ENCODE peak calls at places on chromosomes 2 and 18, in five cellular contexts. K is HepG2, N is colonic mucosa, J is IMR-90, O is endothelial cell of umbilical vein. Q is an unnamed sample. For H3K4me1, the result is how much of the 10 kb centered on the place peaks cover.

GRCh38 chr2:142880275-142880674 is 2.8 kb downstream of the KYNU start:
- DNase-seq in O (no peak), N (no peak), J (peak), K (peak), Q (peak)

GRCh38 chr18:63363951-63364350 is 3.1 kb downstream of the KDSR start:
- DNase-seq in K (no peak), N (no peak), O (no peak), J (no peak), Q (no peak)

GRCh38 chr2:52414596-52414995 is 1353.0 kb upstream of the CHAC2 start:
- DNase-seq in O (no peak), K (no peak), J (no peak), N (no peak), Q (no peak)

GRCh38 chr2:219625179-219625578 is 2.3 kb upstream of the SLC4A3 start:
- DNase-seq in N (no peak), O (no peak), J (no peak), K (no peak), Q (no peak)

GRCh38 chr2:143246815-143247744 is 117.9 kb downstream of the ARHGAP15 start:
- DNase-seq in N (no peak), J (no peak), O (no peak), K (no peak), Q (no peak)

GRCh38 chr18:25503567-25504081 is 151.7 kb upstream of the ZNF521 start:
- DNase-seq in N (peak), O (peak), K (peak), J (peak), Q (peak)

GRCh38 chr2:72900191-72900825 is 13.1 kb downstream of the SPR start:
- DNase-seq in K (no peak), N (no peak), O (no peak), J (no peak), Q (no peak)

GRCh38 chr2:38598200-38598990 is 4.3 kb downstream of the HNRNPLL start:
- DNase-seq in N (no peak), J (peak), O (no peak), K (no peak), Q (no peak)

GRCh38 chr2:98921062-98921461 is 15.0 kb downstream of the CRACDL start:
- DNase-seq in N (no peak), J (no peak), K (no peak), O (no peak), Q (no peak)

GRCh38 chr2:71609958-71610357 is 156.6 kb downstream of the DYSF start:
- DNase-seq in O (peak), N (peak), J (peak), K (no peak), Q (peak)

GRCh38 chr2:263774-264492 is at the start of gene SH3YL1:
- DNase-seq in K (no peak), O (peak), J (no peak), N (peak), Q (peak)

GRCh38 chr2:106982350-106982749 is 96.4 kb upstream of the ST6GAL2 start:
- DNase-seq in K (no peak), N (no peak), O (no peak), J (peak), Q (peak)

GRCh38 chr2:165647409-165647808 is 146.6 kb downstream of the GALNT3 start:
- DNase-seq in J (no peak), K (no peak), N (no peak), O (no peak), Q (no peak)

GRCh38 chr2:32074161-32074506 is 10.8 kb downstream of the SPAST start:
- DNase-seq in K (peak), O (no peak), J (no peak), N (no peak), Q (no peak)

GRCh38 chr2:161371869-161372268 is 44.2 kb upstream of the TBR1 start:
- DNase-seq in N (no peak), J (no peak), K (no peak), O (no peak), Q (no peak)

GRCh38 chr2:134250840-134251461 is 2.9 kb upstream of the MGAT5 start:
- DNase-seq in J (no peak), N (no peak), K (no peak), O (peak), Q (no peak)

GRCh38 chr2:239236808-239237205 is 164.0 kb downstream of the HDAC4 start:
- DNase-seq in O (no peak), N (no peak), J (no peak), K (no peak), Q (no peak)

GRCh38 chr18:25077933-25078707 is 273.8 kb downstream of the ZNF521 start:
- DNase-seq in J (no peak), N (no peak), O (no peak), K (no peak), Q (no peak)

GRCh38 chr2:135985826-135986393 is 484 bp upstream of the DARS1 start:
- DNase-seq in O (no peak), K (no peak), N (no peak), J (no peak), Q (no peak)

GRCh38 chr2:36560726-36561125 is 37.2 kb downstream of the FEZ2 start:
- DNase-seq in J (no peak), N (no peak), K (no peak), O (peak), Q (no peak)

GRCh38 chr2:230870544-230871360 is 6.0 kb downstream of the ITM2C start:
- DNase-seq in J (no peak), O (no peak), K (no peak), N (peak), Q (no peak)

GRCh38 chr2:171088057-171088834 is 72.4 kb downstream of the TLK1 start:
- DNase-seq in J (no peak), N (no peak), K (no peak), O (no peak), Q (no peak)

GRCh38 chr2:176599796-176600485 is 330.7 kb downstream of the MTX2 start:
- DNase-seq in N (no peak), K (no peak), O (no peak), J (no peak), Q (no peak)

GRCh38 chr2:149739880-149740265 is 152.3 kb upstream of the MMADHC start:
- DNase-seq in J (no peak), N (no peak), K (no peak), O (no peak), Q (no peak)

GRCh38 chr18:51668632-51669031 is 471.2 kb upstream of the MEX3C start:
- DNase-seq in J (no peak), O (no peak), K (no peak), N (no peak), Q (no peak)

GRCh38 chr18:22493940-22494339 is 76.2 kb upstream of the CTAGE1 start:
- DNase-seq in N (no peak), K (no peak), O (no peak), J (peak), Q (peak)

GRCh38 chr2:85452237-85452636 is 33.7 kb downstream of the SH2D6 start:
- DNase-seq in N (no peak), J (no peak), O (no peak), K (no peak), Q (no peak)

GRCh38 chr2:180240774-180241173 is 233.7 kb upstream of the CWC22 start:
- DNase-seq in O (no peak), N (no peak), K (no peak), J (peak), Q (peak)

GRCh38 chr2:217393585-217394032 is 533.7 kb upstream of the TNP1 start:
- DNase-seq in J (peak), K (no peak), N (peak), O (no peak), Q (peak)

GRCh38 chr2:215784371-215784783 is 229.0 kb downstream of the MREG start:
- DNase-seq in O (no peak), K (no peak), N (no peak), J (peak), Q (peak)

GRCh38 chr2:227472265-227473018 is 486 bp downstream of the AGFG1 start:
- DNase-seq in K (no peak), N (peak), J (no peak), O (peak), Q (peak)

GRCh38 chr2:144505245-144505801 is 14.6 kb downstream of the ZEB2 start:
- DNase-seq in O (no peak), N (no peak), K (no peak), J (no peak), Q (peak)

GRCh38 chr2:31239842-31240198 is 5.9 kb downstream of the EHD3 start:
- DNase-seq in J (peak), O (no peak), K (no peak), N (no peak), Q (peak)

GRCh38 chr2:207163053-207163814 is 2.5 kb downstream of the KLF7 start:
- DNase-seq in J (peak), N (no peak), O (peak), K (peak), Q (peak)

GRCh38 chr18:316391-316790 is 48.5 kb upstream of the THOC1 start:
- DNase-seq in O (peak), J (peak), N (no peak), K (no peak), Q (no peak)

GRCh38 chr2:23409246-23409645 is 24.3 kb downstream of the KLHL29 start:
- DNase-seq in N (no peak), K (no peak), J (no peak), O (no peak), Q (no peak)

GRCh38 chr2:16813593-16813992 is 148.0 kb upstream of the CYRIA start:
- DNase-seq in J (no peak), N (no peak), K (no peak), O (no peak), Q (no peak)

GRCh38 chr2:9536504-9536903 is 19.1 kb downstream of the ADAM17 start:
- DNase-seq in K (no peak), J (no peak), N (no peak), O (no peak), Q (no peak)
- H3K4me3 ChIP-seq in K (no peak), J (no peak), N (no peak), O (no peak), Q (no peak)

DNA sequence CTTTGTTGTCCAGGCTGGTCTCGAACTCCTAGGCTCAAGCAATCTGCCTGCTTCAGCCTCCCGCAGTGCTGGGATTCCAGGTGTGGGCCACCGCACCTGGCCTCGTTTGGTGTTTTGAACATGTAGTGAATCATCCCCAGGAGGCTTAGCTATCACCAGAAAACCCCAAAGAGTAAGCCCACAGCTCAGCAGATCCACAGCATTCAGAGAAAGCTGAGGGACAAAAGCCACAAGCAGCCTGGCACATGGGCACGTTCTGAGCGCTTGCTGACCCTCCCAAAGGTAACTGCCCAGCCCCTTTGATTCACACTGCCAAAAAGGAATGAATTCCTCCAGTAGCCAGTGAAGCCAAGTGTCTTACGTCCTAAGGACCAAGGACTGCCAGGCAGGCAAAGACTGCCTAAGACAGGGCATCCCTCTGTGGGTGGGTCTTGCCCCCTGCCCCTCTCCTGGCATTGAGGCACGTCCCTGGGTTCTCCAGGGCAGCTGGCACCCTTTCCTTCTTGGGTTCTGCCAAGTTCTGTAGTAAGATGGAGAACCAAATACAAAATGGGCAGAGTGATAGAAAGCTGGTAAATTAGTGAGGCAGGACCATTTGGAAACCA is 31.7 kb downstream of the MBP start:
- DNase-seq in O (peak), K (no peak), J (no peak), N (no peak), Q (no peak)
- H3K4me1 ChIP-seq in O (under half), K (under half), J (under half), N (under half), Q (half or more)

DNA sequence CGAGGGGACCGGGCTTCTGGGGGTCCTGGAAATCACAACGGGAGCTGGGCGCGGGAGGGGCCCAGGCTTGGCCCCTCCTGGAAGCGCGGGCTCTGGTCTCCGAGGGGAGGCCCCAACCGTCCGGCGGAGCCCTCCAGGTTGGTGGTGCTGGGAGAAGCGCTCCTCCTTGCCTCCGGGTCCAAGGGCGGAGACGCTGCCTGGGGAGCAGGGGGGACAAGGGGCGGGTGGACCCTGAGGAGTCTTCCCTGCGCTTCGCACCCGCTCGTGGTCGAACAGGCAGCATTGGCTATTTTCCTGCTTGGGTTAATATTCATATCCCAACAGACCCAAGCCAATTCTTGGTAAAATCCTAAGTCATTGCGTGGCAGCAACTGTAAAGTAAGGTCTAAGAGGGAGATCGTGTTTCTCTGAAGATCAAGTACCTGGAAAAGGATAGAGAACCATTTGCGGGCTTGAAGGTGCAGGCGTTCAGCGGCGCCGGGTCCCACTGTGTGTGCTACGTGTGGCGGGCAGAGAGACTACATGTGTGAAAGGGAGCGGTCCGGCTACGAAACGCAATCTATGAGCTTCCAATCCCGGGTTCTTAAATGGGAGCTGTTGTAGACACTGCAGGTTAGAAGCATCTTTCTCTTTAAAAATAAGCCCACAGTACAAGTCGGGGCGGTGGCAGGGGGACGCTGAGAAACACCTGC is 805 bp downstream of the CIDEA start:
- DNase-seq in K (no peak), O (no peak), N (no peak), J (no peak), Q (no peak)
- H3K9ac ChIP-seq in K (no peak), O (no peak), N (no peak), J (no peak), Q (no peak)

DNA sequence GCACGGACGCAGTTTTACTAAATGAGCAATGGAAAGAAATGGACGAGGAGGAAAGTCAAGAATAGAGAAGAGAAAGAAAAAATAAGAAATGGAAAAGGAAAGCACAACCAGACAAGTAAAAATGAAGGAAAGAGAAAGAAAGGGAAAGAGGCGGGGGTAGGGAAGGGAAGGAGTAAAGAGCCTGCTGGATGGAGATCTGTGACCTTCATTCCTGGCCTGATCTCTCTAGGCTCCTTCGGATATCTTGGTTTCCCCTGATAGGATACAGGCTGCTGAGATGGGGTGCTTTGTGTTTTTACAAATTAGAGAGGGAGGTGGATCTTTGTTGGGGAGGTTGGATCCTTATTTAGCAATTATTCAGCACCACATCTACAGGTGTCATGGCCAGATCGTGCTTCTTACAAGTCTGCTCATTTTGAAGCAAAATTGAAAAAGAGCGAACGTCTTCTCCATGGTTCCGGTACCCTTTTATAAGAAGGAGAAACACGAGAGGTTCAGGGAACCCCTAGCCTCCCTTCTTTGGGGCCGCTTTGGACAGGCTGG is 764 bp upstream of the LRP2 start:
- DNase-seq in N (no peak), K (no peak), J (no peak), O (peak), Q (peak)
- H3K4me3 ChIP-seq in N (peak), K (peak), J (peak), O (no peak), Q (peak)

GRCh38 chr2:147330925-147331324 is 513.9 kb upstream of the ACVR2A start:
- DNase-seq in N (no peak), O (no peak), J (no peak), K (no peak), Q (no peak)

GRCh38 chr2:147327636-147328035 is 517.2 kb upstream of the ACVR2A start:
- DNase-seq in O (no peak), K (no peak), J (no peak), N (no peak), Q (no peak)

GRCh38 chr2:147325955-147326354 is 518.9 kb upstream of the ACVR2A start:
- DNase-seq in J (no peak), K (no peak), N (no peak), O (no peak), Q (no peak)

GRCh38 chr2:147331790-147332419 is 512.9 kb upstream of the ACVR2A start:
- DNase-seq in K (peak), N (peak), J (no peak), O (no peak), Q (no peak)
- H3K4me1 ChIP-seq in K (under half), N (under half), J (under half), O (under half), Q (under half)

DNA sequence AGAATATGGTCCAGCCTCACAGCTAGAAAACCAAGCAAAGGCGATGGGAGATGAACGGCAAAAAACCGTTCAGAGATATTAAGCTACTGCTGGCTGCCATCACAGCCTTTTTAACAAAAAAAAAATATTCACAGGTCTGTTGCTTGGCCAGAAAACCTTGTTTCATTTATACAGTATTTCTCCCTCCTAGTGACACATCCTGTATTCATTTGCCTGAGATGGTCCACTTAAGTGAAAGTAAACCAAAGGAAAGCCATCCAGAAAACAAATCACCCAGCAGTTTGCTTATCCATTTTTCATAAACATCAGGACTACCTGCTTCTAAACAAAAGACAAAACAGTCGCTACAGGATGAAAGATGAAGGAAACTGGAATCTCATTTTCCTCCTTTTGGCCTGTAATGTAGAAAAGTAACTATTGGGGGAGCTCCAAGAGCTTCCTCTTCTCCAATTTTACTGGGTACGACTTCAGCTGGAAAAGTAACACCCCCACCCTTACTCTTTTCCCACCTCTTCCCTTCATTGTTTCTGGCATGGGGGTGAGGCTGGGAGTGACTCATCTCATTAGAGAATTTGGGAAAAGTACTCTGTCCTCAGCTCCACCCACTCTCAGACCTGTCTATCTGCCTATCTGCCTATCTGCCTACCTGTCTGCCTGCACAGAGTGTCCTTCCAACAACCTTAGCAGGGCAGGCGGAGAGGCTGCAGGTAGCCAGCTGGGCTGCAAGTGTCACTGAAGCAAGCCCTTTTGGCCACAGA is 93.8 kb downstream of the EPHA4 start:
- DNase-seq in K (no peak), O (peak), J (peak), N (no peak), Q (peak)
- H3K9ac ChIP-seq in K (no peak), O (no peak), J (no peak), N (no peak), Q (peak)

DNA sequence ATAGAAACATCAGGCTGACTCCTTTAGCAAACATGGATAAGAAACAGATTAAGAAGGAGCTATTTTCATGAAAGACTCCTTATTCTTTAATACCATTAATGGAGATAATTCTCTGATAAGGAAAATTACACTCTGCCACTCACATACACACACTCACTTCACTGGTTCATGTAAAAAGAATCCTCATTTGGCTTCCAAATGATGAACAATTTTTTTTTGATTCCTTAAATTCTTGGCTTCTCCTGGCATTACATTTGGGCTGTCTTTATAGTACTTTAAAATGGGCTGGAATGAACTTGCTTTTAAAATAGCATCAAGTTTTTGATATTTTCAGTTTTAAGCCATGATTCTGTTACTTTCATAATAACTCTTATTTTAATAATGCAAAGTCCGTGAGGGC is 328.6 kb downstream of the SLC8A1 start:
- DNase-seq in O (no peak), J (no peak), K (no peak), N (no peak), Q (peak)
- H3K4me3 ChIP-seq in O (no peak), J (no peak), K (no peak), N (no peak), Q (peak)

Q was measured in adipocyte.